ENCODE peak calls at places on chromosomes 4 and X, in five cellular contexts. I is breast epithelium, K is GM12865, X is right lobe of liver, F is dorsolateral prefrontal cortex. U is an unnamed sample.

GRCh38 chrX:134484039-134484438 is 24.1 kb downstream of the HPRT1 start:
- DNase-seq in I (no peak), F (no peak), K (peak), X (no peak), U (no peak)

GRCh38 chrX:39814391-39814790 is 283.4 kb downstream of the BCOR start:
- DNase-seq in X (no peak), K (peak), F (no peak), I (no peak), U (no peak)

GRCh38 chr4:31192372-31192771 is 472.2 kb downstream of the PCDH7 start:
- DNase-seq in X (no peak), K (no peak), F (no peak), I (no peak), U (no peak)

GRCh38 chrX:133185119-133185518 is 33.0 kb downstream of the TFDP3 start:
- DNase-seq in K (no peak), I (no peak), X (no peak), F (no peak), U (no peak)

GRCh38 chrX:148146121-148146520 is 165.0 kb downstream of the FMR1NB start:
- DNase-seq in I (no peak), X (no peak), K (no peak), F (no peak), U (no peak)

GRCh38 chr4:7434766-7435150 is at the start of gene PSAPL1:
- DNase-seq in X (no peak), K (no peak), F (no peak), I (no peak), U (no peak)

GRCh38 chr4:71066737-71067716 is 73.6 kb downstream of the DCK start:
- DNase-seq in X (no peak), F (no peak), I (no peak), K (no peak), U (no peak)

GRCh38 chr4:25351777-25352421 is 25.2 kb upstream of the ANAPC4 start:
- DNase-seq in F (no peak), X (no peak), K (no peak), I (no peak), U (no peak)

GRCh38 chrX:131063613-131064012 is 5.5 kb downstream of the ARHGAP36 start:
- DNase-seq in F (no peak), K (no peak), X (no peak), I (no peak), U (no peak)

GRCh38 chr4:8270912-8271815 is 1.6 kb downstream of the HTRA3 start:
- DNase-seq in F (no peak), X (no peak), K (no peak), I (no peak), U (no peak)

GRCh38 chr4:111802191-111802590 is 343.1 kb upstream of the FAM241A start:
- DNase-seq in I (no peak), X (no peak), K (no peak), F (no peak), U (no peak)

GRCh38 chr4:956531-957230 is 16.7 kb downstream of the DGKQ start:
- DNase-seq in X (no peak), I (no peak), K (no peak), F (no peak), U (no peak)

GRCh38 chrX:3711331-3711917 is 2.0 kb downstream of the PRKX start:
- DNase-seq in F (no peak), I (no peak), K (peak), X (no peak), U (no peak)

GRCh38 chr4:111556141-111556781 is 589.0 kb upstream of the FAM241A start:
- DNase-seq in F (no peak), X (no peak), I (no peak), K (no peak), U (no peak)

GRCh38 chr4:57193996-57194675 is 84.0 kb upstream of the IGFBP7 start:
- DNase-seq in X (no peak), I (no peak), K (no peak), F (no peak), U (peak)

GRCh38 chrX:14095702-14096101 is 66.0 kb upstream of the GEMIN8 start:
- DNase-seq in F (peak), I (no peak), X (no peak), K (peak), U (no peak)

GRCh38 chr4:109294006-109294405 is 8.5 kb downstream of the COL25A1 start:
- DNase-seq in X (no peak), I (no peak), F (no peak), K (peak), U (no peak)
- TF ChIP-seq CTCF in X (peak), I (no peak), F (no peak), K (peak), U (no peak)

GRCh38 chrX:26762253-26762652 is 546.3 kb downstream of the MAGEB5 start:
- DNase-seq in F (no peak), X (no peak), K (no peak), I (no peak), U (no peak)
- TF ChIP-seq CTCF in F (no peak), X (no peak), K (no peak), I (no peak), U (no peak)

GRCh38 chrX:80237072-80237471 is 183.2 kb upstream of the TENT5D start:
- DNase-seq in F (no peak), X (no peak), K (no peak), I (no peak), U (no peak)
- TF ChIP-seq CTCF in F (no peak), X (no peak), K (no peak), I (no peak), U (peak)

DNA sequence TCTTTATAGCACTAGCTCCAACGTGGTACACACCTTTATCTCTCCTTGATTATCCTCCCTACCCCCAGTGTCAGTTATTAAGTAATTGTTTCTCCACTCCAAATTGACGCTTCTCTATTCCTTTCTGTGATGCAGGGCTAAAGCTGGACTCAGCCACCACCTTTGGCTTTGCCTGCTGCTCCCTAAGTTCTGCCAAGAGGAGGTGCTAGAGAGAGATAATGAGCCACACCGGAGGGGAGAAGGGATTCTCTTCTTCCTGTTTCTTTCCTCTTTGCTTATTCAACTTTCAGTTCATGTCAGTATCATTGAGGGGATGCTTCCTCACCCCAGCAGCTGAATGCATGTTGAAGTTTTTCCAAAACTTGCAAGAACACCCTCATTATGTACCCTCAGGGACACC is 176.5 kb downstream of the GBA3 start:
- DNase-seq in X (no peak), F (no peak), K (no peak), I (no peak), U (no peak)
- TF ChIP-seq CTCF in X (no peak), F (no peak), K (no peak), I (no peak), U (no peak)

GRCh38 chr4:27084685-27085356 is 224.2 kb downstream of the STIM2 start:
- DNase-seq in F (peak), K (no peak), I (no peak), X (no peak), U (no peak)
- TF ChIP-seq CTCF in F (peak), K (no peak), I (no peak), X (peak), U (no peak)

GRCh38 chrX:46573331-46573895 is at the start of gene CHST7:
- DNase-seq in I (no peak), X (peak), F (peak), K (peak), U (peak)
- TF ChIP-seq CTCF in I (no peak), X (peak), F (peak), K (peak), U (no peak)

GRCh38 chrX:2700405-2701320 is 9.6 kb downstream of the CD99 start:
- DNase-seq in K (no peak), I (no peak), F (no peak), X (no peak), U (no peak)

GRCh38 chrX:2701600-2701999 is 10.5 kb downstream of the CD99 start:
- DNase-seq in X (no peak), I (no peak), K (no peak), F (no peak), U (no peak)

GRCh38 chrX:2705036-2705435 is 13.9 kb downstream of the CD99 start:
- DNase-seq in K (no peak), I (no peak), X (peak), F (no peak), U (no peak)

GRCh38 chrX:2705461-2705860 is 14.4 kb downstream of the CD99 start:
- DNase-seq in X (no peak), F (no peak), K (no peak), I (no peak), U (no peak)

DNA sequence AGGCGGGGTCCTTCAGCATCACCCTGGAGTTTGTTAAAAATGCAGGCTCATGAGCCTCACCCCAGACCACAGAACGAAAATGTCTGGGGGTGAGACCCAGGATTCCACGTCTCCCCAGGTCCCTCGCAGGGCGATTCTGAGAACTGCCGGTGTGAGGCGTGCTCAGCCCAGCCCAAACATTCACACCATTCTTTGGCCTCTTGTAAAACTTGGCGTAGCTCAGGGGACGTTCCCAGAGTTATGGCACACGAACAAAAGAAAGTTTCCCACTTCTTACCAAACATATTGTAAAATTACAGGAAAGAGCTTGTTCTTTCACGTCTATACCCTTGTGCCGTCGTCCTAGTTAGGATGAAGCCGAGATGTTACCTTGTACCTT is 12.9 kb downstream of the CD99 start:
- DNase-seq in I (no peak), K (no peak), X (no peak), F (no peak), U (no peak)
- TF ChIP-seq CTCF in I (peak), K (no peak), X (no peak), F (no peak), U (no peak)

DNA sequence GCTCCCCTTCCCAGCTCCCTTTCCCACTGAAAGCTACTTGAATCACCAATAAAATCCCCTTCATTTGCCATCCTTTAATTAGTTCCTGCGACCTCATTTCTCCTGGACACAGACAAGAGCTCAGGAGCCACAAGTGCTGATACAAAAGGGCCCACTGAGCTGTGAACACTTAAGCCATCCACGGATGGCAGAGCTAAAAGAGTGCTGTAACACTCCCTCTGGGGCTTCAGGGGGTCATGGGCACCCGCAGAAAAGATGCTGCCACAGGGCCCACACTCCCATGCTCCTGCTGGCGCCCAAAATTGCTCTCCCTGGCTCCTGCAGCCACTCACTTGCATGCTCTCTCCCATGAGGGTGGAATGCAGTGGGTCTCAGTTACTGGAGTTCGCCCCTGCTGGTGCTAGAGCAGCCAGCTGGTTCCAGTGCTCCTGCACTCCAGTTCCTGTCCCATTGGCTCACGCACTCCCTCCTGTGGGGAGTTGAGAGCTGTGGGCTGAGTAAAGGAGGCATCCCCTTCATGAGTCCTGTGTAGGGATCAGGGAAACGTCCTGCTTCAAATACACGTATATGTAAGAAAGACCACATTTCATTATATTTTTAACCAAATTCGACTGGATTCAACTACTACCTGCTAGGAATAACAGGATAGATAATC is 1291.0 kb downstream of the ARAP2 start:
- DNase-seq in K (peak), X (no peak), F (no peak), I (no peak), U (no peak)
- TF ChIP-seq CTCF in K (no peak), X (no peak), F (no peak), I (no peak), U (no peak)